ENCODE peak calls at places on chromosomes 6 and 20, in ten cellular contexts. P is activated naive CD8-positive, alpha-beta T cell treated with anti-CD3 and anti-CD28 coated beads for 36 hours; L is SK-N-DZ; S is left cardiac atrium; W is GM18507; R is heart left ventricle; K is K562; Z is mammary epithelial cell; J is activated T-cell treated with anti-CD3 and anti-CD28 coated beads, Interleukin-2, amount 50 U/mL, for 1 hour; E is progenitor cell of endocrine pancreas. X is an unnamed sample.

GRCh38 chr6:156699017-156699421 is 78.2 kb upstream of the ARID1B start:
- DNase-seq in P (no peak), L (no peak), S (no peak), W (no peak), R (no peak), K (no peak), Z (peak), J (no peak), E (no peak), X (no peak)

GRCh38 chr20:48618052-48618451 is 209.7 kb downstream of the PREX1 start:
- DNase-seq in P (no peak), L (no peak), S (no peak), W (no peak), R (no peak), K (no peak), Z (no peak), J (no peak), E (no peak), X (no peak)

GRCh38 chr20:59403261-59403961 is 103.0 kb downstream of the EDN3 start:
- DNase-seq in P (peak), L (no peak), S (peak), W (peak), R (peak), K (peak), Z (no peak), J (peak), E (peak), X (no peak)

GRCh38 chr6:127966616-127967015 is 65.8 kb upstream of the THEMIS start:
- DNase-seq in P (no peak), L (no peak), S (no peak), W (no peak), R (no peak), K (no peak), Z (no peak), J (no peak), E (no peak), X (no peak)

GRCh38 chr6:133895573-133896343 is 6.8 kb downstream of the TCF21 start:
- DNase-seq in P (no peak), L (no peak), S (peak), W (no peak), R (peak), K (no peak), Z (no peak), J (no peak), E (no peak), X (no peak)

GRCh38 chr20:38162149-38162548 is 2.9 kb downstream of the TGM2 start:
- DNase-seq in P (no peak), L (no peak), S (no peak), W (no peak), R (no peak), K (no peak), Z (no peak), J (no peak), E (no peak), X (no peak)

GRCh38 chr20:3842332-3842930 is 4.2 kb upstream of the MAVS start:
- DNase-seq in P (no peak), L (no peak), S (no peak), W (no peak), R (no peak), K (no peak), Z (no peak), J (no peak), E (no peak), X (no peak)

GRCh38 chr20:41017448-41018042 is 11.1 kb upstream of the TOP1 start:
- DNase-seq in P (no peak), L (no peak), S (no peak), W (no peak), R (no peak), K (no peak), Z (peak), J (no peak), E (no peak), X (no peak)

GRCh38 chr6:2855061-2855519 is 13.4 kb upstream of the SERPINB1 start:
- DNase-seq in P (no peak), L (no peak), S (no peak), W (no peak), R (peak), K (no peak), Z (no peak), J (no peak), E (no peak), X (no peak)

GRCh38 chr6:71476371-71476770 is 187.8 kb downstream of the OGFRL1 start:
- DNase-seq in P (no peak), L (no peak), S (no peak), W (no peak), R (no peak), K (no peak), Z (no peak), J (no peak), E (no peak), X (no peak)